ENCODE peak calls at places on chromosome 4, in six cellular contexts. S is IMR-90, J is trophoblast cell, Q is H9, K is neuronal stem cell, H is mesendoderm. Y is an unnamed sample.

GRCh38 chr4:185004562-185005208 is 13.6 kb upstream of the HELT start:
- DNase-seq in H (peak; percentile 61), K (no peak), J (no peak), Q (peak; percentile 72), S (no peak), Y (no peak)

GRCh38 chr4:13627185-13627605 is 330 bp downstream of the BOD1L1 start:
- DNase-seq in K (peak; percentile 6), H (peak; percentile 41), S (no peak), J (peak; percentile 57), Q (peak; percentile 31), Y (peak; percentile 42)

GRCh38 chr4:185534850-185535761 is at the start of gene PDLIM3:
- DNase-seq in K (peak; percentile 65), H (peak; percentile 80), S (peak; percentile 30), Q (peak; percentile 74), J (peak; percentile 56), Y (peak; percentile 73)

GRCh38 chr4:89661490-89661889 is 175.5 kb downstream of the SNCA start:
- DNase-seq in J (peak; percentile 28), S (peak; percentile 38), H (peak; percentile 86), Q (no peak), K (no peak), Y (peak; percentile 53)

GRCh38 chr4:6562931-6563901 is 11.8 kb upstream of the MAN2B2 start:
- DNase-seq in K (no peak), S (no peak), H (peak; percentile 44), Q (no peak), J (peak; percentile 31), Y (peak; percentile 7)

GRCh38 chr4:38677466-38677865 is 13.5 kb downstream of the KLF3 start:
- DNase-seq in J (no peak), K (no peak), S (no peak), Q (no peak), H (no peak), Y (no peak)

GRCh38 chr4:55445921-55446577 is 50.3 kb downstream of the TMEM165 start:
- DNase-seq in K (no peak), H (no peak), Q (no peak), S (peak; percentile 89), J (peak; percentile 50), Y (peak; percentile 72)

GRCh38 chr4:54941994-54942552 is 183.3 kb downstream of the KDR start:
- DNase-seq in Q (no peak), S (no peak), H (no peak), K (no peak), J (no peak), Y (no peak)

GRCh38 chr4:7781361-7781760 is 158.3 kb downstream of the AFAP1 start:
- DNase-seq in K (no peak), J (no peak), S (peak; percentile 71), H (no peak), Q (no peak), Y (peak; percentile 75)

GRCh38 chr4:121791481-121791880 is 9.6 kb upstream of the EXOSC9 start:
- DNase-seq in H (no peak), Q (no peak), S (peak; percentile 88), K (no peak), J (no peak), Y (no peak)

GRCh38 chr4:8688041-8688907 is 95.7 kb downstream of the CPZ start:
- DNase-seq in Q (peak; percentile 79), S (peak; percentile 2), J (peak; percentile 19), H (peak; percentile 65), K (peak; percentile 59), Y (no peak)

GRCh38 chr4:113738251-113738650 is 23.3 kb downstream of the CAMK2D start:
- DNase-seq in J (no peak), K (no peak), Q (no peak), H (no peak), S (peak; percentile 83), Y (peak; percentile 38)

GRCh38 chr4:80434238-80434637 is 98.7 kb downstream of the CFAP299 start:
- DNase-seq in Q (no peak), H (no peak), K (no peak), J (peak; percentile 79), S (peak; percentile 95), Y (no peak)

GRCh38 chr4:128355301-128355700 is 67.7 kb upstream of the PGRMC2 start:
- DNase-seq in S (no peak), H (peak; percentile 60), Q (no peak), K (no peak), J (peak; percentile 10), Y (peak; percentile 49)

GRCh38 chr4:75146223-75146622 is 213.3 kb downstream of the PARM1 start:
- DNase-seq in S (no peak), Q (no peak), J (no peak), K (no peak), H (no peak), Y (no peak)

GRCh38 chr4:73922317-73922716 is 53.1 kb downstream of the CXCL1 start:
- DNase-seq in K (no peak), H (no peak), Q (no peak), J (no peak), S (no peak), Y (no peak)

GRCh38 chr4:116055857-116056827 is 942.7 kb upstream of the NDST4 start:
- DNase-seq in S (no peak), J (peak; percentile 18), K (no peak), H (peak; percentile 12), Q (no peak), Y (peak; percentile 6)

GRCh38 chr4:134117785-134118184 is 83.8 kb downstream of the PABPC4L start:
- DNase-seq in S (no peak), Q (no peak), J (no peak), H (no peak), K (no peak), Y (no peak)

GRCh38 chr4:21625447-21625846 is 323.1 kb downstream of the KCNIP4 start:
- DNase-seq in K (no peak), S (no peak), H (no peak), J (no peak), Q (no peak), Y (no peak)

GRCh38 chr4:53854991-53855885 is 209.2 kb downstream of the CHIC2 start:
- DNase-seq in K (no peak), J (peak; percentile 7), Q (no peak), H (no peak), S (peak; percentile 60), Y (peak; percentile 25)

GRCh38 chr4:7364979-7365378 is 69.8 kb downstream of the PSAPL1 start:
- DNase-seq in J (no peak), Q (no peak), H (no peak), K (no peak), S (no peak), Y (no peak)

GRCh38 chr4:182688081-182688480 is 229.1 kb downstream of the DCTD start:
- DNase-seq in H (peak; percentile 52), Q (peak; percentile 40), S (no peak), J (no peak), K (no peak), Y (no peak)

GRCh38 chr4:1323635-1324442 is 23.2 kb upstream of the UVSSA start:
- DNase-seq in K (no peak), J (peak; percentile 95), S (peak; percentile 97), H (no peak), Q (no peak), Y (peak; percentile 87)

GRCh38 chr4:1136028-1136427 is 22.7 kb upstream of the RNF212 start:
- DNase-seq in H (no peak), K (no peak), S (no peak), J (no peak), Q (no peak), Y (peak; percentile 37)

GRCh38 chr4:89365375-89366170 is 58.0 kb upstream of the GPRIN3 start:
- DNase-seq in S (no peak), J (no peak), Q (no peak), K (no peak), H (no peak), Y (no peak)

GRCh38 chr4:100295792-100296191 is 105.5 kb upstream of the DDIT4L start:
- DNase-seq in S (peak; percentile 56), H (no peak), J (peak; percentile 91), Q (no peak), K (no peak), Y (peak; percentile 40)

GRCh38 chr4:180059216-180059881 is 2183.9 kb upstream of the TENM3 start:
- DNase-seq in S (no peak), Q (peak; percentile 47), K (peak; percentile 52), J (peak; percentile 25), H (peak; percentile 59), Y (peak; percentile 18)

GRCh38 chr4:56619816-56620215 is 61.3 kb downstream of the HOPX start:
- DNase-seq in S (no peak), K (no peak), Q (peak; percentile 30), J (no peak), H (peak; percentile 18), Y (peak; percentile 39)
- H3K23ac ChIP-seq in S (peak overlapping the region; percentile 68), K (no peak overlapping the region), Q (no peak overlapping the region), J (no peak overlapping the region), H (no peak overlapping the region), Y (no peak overlapping the region)

GRCh38 chr4:146261046-146261445 is 46.7 kb downstream of the REELD1 start:
- DNase-seq in S (no peak), K (no peak), Q (no peak), J (no peak), H (no peak), Y (no peak)
- H3K23ac ChIP-seq in S (no peak overlapping the region), K (no peak overlapping the region), Q (no peak overlapping the region), J (no peak overlapping the region), H (no peak overlapping the region), Y (no peak overlapping the region)

GRCh38 chr4:123503698-123504389 is 107.2 kb downstream of the SPRY1 start:
- DNase-seq in H (no peak), S (no peak), K (no peak), J (peak; percentile 24), Q (no peak), Y (no peak)

GRCh38 chr4:123510666-123511065 is 114.1 kb downstream of the SPRY1 start:
- DNase-seq in J (peak; percentile 91), H (no peak), S (no peak), K (no peak), Q (no peak), Y (no peak)

GRCh38 chr4:123505457-123506310 is 109.1 kb downstream of the SPRY1 start:
- DNase-seq in S (peak; percentile 61), K (peak; percentile 82), H (peak; percentile 97), Q (peak; percentile 98), J (peak; percentile 53), Y (peak; percentile 62)

GRCh38 chr4:123505077-123505456 is 108.5 kb downstream of the SPRY1 start:
- DNase-seq in Q (no peak), H (peak; percentile 86), J (no peak), K (no peak), S (peak; percentile 20), Y (peak; percentile 49)

GRCh38 chr4:123506311-123506685 is 109.7 kb downstream of the SPRY1 start:
- DNase-seq in S (no peak), Q (peak; percentile 56), K (no peak), J (no peak), H (peak; percentile 56), Y (no peak)
- H3K23ac ChIP-seq in S (peak overlapping the region; percentile 69), Q (no peak overlapping the region), K (no peak overlapping the region), J (no peak overlapping the region), H (no peak overlapping the region), Y (no peak overlapping the region)

GRCh38 chr4:3468154-3468553 is 5.0 kb downstream of the DOK7 start:
- DNase-seq in K (no peak), S (no peak), H (no peak), Q (no peak), J (no peak), Y (no peak)
- H3K23ac ChIP-seq in K (peak overlapping the region; percentile 98), S (no peak overlapping the region), H (no peak overlapping the region), Q (no peak overlapping the region), J (peak overlapping the region; percentile 29), Y (no peak overlapping the region)